ENCODE peak calls at places on chromosome 18, in four cellular contexts. One of them, this sample, is unnamed.

GRCh38 chr18:46759885-46760284 is 3.0 kb upstream of the ST8SIA5 start:
- DNase-seq in lower leg skin: no peak
- DNase-seq in H9: no peak
- DNase-seq in hepatocyte: no peak
- DNase-seq in this sample: no peak

GRCh38 chr18:12008181-12008767 is 27.0 kb downstream of the IMPA2 start:
- DNase-seq in lower leg skin: no peak
- DNase-seq in H9: no peak
- DNase-seq in hepatocyte: peak
- DNase-seq in this sample: no peak

GRCh38 chr18:45686892-45687611 is 36.9 kb upstream of the SLC14A1 start:
- DNase-seq in lower leg skin: no peak
- DNase-seq in H9: no peak
- DNase-seq in hepatocyte: no peak
- DNase-seq in this sample: peak

GRCh38 chr18:42413870-42414269 is 458.8 kb downstream of the PIK3C3 start:
- DNase-seq in lower leg skin: no peak
- DNase-seq in H9: no peak
- DNase-seq in hepatocyte: no peak
- DNase-seq in this sample: no peak

GRCh38 chr18:59957957-59958356 is 58.2 kb downstream of the PMAIP1 start:
- DNase-seq in lower leg skin: peak
- DNase-seq in H9: no peak
- DNase-seq in hepatocyte: peak
- DNase-seq in this sample: peak

GRCh38 chr18:45441110-45441842 is 174.0 kb upstream of the SLC14A2 start:
- DNase-seq in lower leg skin: no peak
- DNase-seq in H9: no peak
- DNase-seq in hepatocyte: no peak
- DNase-seq in this sample: no peak

GRCh38 chr18:58235001-58235436 is 191.0 kb downstream of the NEDD4L start:
- DNase-seq in lower leg skin: no peak
- DNase-seq in H9: no peak
- DNase-seq in hepatocyte: peak
- DNase-seq in this sample: no peak

GRCh38 chr18:79533146-79533545 is 137.4 kb downstream of the NFATC1 start:
- DNase-seq in lower leg skin: no peak
- DNase-seq in H9: no peak
- DNase-seq in hepatocyte: no peak
- DNase-seq in this sample: peak

GRCh38 chr18:79493211-79493800 is 97.6 kb downstream of the NFATC1 start:
- DNase-seq in lower leg skin: no peak
- DNase-seq in H9: no peak
- DNase-seq in hepatocyte: no peak
- DNase-seq in this sample: peak

GRCh38 chr18:63161728-63162195 is 157.8 kb downstream of the BCL2 start:
- DNase-seq in lower leg skin: peak
- DNase-seq in H9: no peak
- DNase-seq in hepatocyte: peak
- DNase-seq in this sample: no peak

GRCh38 chr18:9765505-9765904 is 57.4 kb downstream of the RAB31 start:
- DNase-seq in lower leg skin: no peak
- DNase-seq in H9: no peak
- DNase-seq in hepatocyte: peak
- DNase-seq in this sample: no peak

GRCh38 chr18:5662586-5663090 is 118.8 kb upstream of the EPB41L3 start:
- DNase-seq in lower leg skin: no peak
- DNase-seq in H9: no peak
- DNase-seq in hepatocyte: no peak
- DNase-seq in this sample: no peak

GRCh38 chr18:32469190-32469611 is 1.5 kb downstream of the GAREM1 start:
- DNase-seq in lower leg skin: no peak
- DNase-seq in H9: no peak
- DNase-seq in hepatocyte: peak
- DNase-seq in this sample: peak

GRCh38 chr18:45166341-45167108 is 448.8 kb upstream of the SLC14A2 start:
- DNase-seq in lower leg skin: no peak
- DNase-seq in H9: no peak
- DNase-seq in hepatocyte: peak
- DNase-seq in this sample: no peak

GRCh38 chr18:13915391-13915790 is at the start of gene MC2R:
- DNase-seq in lower leg skin: no peak
- DNase-seq in H9: no peak
- DNase-seq in hepatocyte: no peak
- DNase-seq in this sample: no peak

GRCh38 chr18:74631242-74632087 is 33.8 kb downstream of the ZNF407 start:
- DNase-seq in lower leg skin: no peak
- DNase-seq in H9: no peak
- DNase-seq in hepatocyte: no peak
- DNase-seq in this sample: no peak

GRCh38 chr18:55869965-55870585 is 282.1 kb upstream of the TCF4 start:
- DNase-seq in lower leg skin: peak
- DNase-seq in H9: no peak
- DNase-seq in hepatocyte: no peak
- DNase-seq in this sample: no peak

GRCh38 chr18:61797691-61798590 is 94.9 kb downstream of the RNF152 start:
- DNase-seq in lower leg skin: no peak
- DNase-seq in H9: no peak
- DNase-seq in hepatocyte: no peak
- DNase-seq in this sample: no peak

GRCh38 chr18:63741769-63742168 is 33.4 kb upstream of the SERPINB7 start:
- DNase-seq in lower leg skin: no peak
- DNase-seq in H9: no peak
- DNase-seq in hepatocyte: no peak
- DNase-seq in this sample: no peak

GRCh38 chr18:27656167-27656778 is 471.2 kb upstream of the CHST9 start:
- DNase-seq in lower leg skin: no peak
- DNase-seq in H9: no peak
- DNase-seq in hepatocyte: no peak
- DNase-seq in this sample: no peak

GRCh38 chr18:29172151-29173015 is 995.5 kb upstream of the CDH2 start:
- DNase-seq in lower leg skin: no peak
- DNase-seq in H9: no peak
- DNase-seq in hepatocyte: no peak
- DNase-seq in this sample: no peak

GRCh38 chr18:66196805-66197204 is 407.1 kb downstream of the CDH19 start:
- DNase-seq in lower leg skin: no peak
- DNase-seq in H9: no peak
- DNase-seq in hepatocyte: no peak
- DNase-seq in this sample: no peak

GRCh38 chr18:22703883-22704626 is 229.1 kb upstream of the RBBP8 start:
- DNase-seq in lower leg skin: no peak
- DNase-seq in H9: no peak
- DNase-seq in hepatocyte: peak
- DNase-seq in this sample: no peak

GRCh38 chr18:58355243-58355642 is 273.6 kb downstream of the ALPK2 start:
- DNase-seq in lower leg skin: no peak
- DNase-seq in H9: no peak
- DNase-seq in hepatocyte: no peak
- DNase-seq in this sample: no peak

GRCh38 chr18:49332679-49333078 is 127.8 kb downstream of the DYM start:
- DNase-seq in lower leg skin: no peak
- DNase-seq in H9: no peak
- DNase-seq in hepatocyte: no peak
- DNase-seq in this sample: no peak

GRCh38 chr18:49340446-49340845 is 120.0 kb downstream of the DYM start:
- DNase-seq in lower leg skin: no peak
- DNase-seq in H9: no peak
- DNase-seq in hepatocyte: no peak
- DNase-seq in this sample: no peak

GRCh38 chr18:49339146-49339545 is 121.3 kb downstream of the DYM start:
- DNase-seq in lower leg skin: no peak
- DNase-seq in H9: no peak
- DNase-seq in hepatocyte: no peak
- DNase-seq in this sample: no peak

DNA sequence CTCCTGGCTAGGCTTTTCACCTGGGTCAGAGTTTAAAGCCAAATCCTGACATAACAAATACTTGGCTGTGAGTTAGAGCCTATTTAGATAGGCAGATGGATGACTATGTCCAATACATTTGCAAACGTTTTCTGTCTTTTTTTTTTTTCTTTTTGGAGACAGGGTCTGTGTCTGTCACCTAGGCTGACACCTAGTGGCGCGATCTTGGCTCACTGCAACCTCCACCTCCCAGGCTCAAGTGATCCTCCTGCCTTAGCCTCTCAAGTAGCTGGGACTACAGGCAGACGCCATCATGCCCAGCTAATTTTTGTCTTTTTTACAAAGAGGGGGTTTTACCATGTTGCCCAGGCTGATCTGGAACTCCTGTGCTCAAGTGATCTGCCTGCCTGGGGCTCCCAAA is 124.8 kb downstream of the DYM start:
- DNase-seq in lower leg skin: no peak
- DNase-seq in H9: no peak
- DNase-seq in hepatocyte: no peak
- DNase-seq in this sample: peak
- TF ChIP-seq CTCF in lower leg skin: no peak
- TF ChIP-seq CTCF in H9: peak
- TF ChIP-seq CTCF in hepatocyte: peak
- TF ChIP-seq CTCF in this sample: no peak

DNA sequence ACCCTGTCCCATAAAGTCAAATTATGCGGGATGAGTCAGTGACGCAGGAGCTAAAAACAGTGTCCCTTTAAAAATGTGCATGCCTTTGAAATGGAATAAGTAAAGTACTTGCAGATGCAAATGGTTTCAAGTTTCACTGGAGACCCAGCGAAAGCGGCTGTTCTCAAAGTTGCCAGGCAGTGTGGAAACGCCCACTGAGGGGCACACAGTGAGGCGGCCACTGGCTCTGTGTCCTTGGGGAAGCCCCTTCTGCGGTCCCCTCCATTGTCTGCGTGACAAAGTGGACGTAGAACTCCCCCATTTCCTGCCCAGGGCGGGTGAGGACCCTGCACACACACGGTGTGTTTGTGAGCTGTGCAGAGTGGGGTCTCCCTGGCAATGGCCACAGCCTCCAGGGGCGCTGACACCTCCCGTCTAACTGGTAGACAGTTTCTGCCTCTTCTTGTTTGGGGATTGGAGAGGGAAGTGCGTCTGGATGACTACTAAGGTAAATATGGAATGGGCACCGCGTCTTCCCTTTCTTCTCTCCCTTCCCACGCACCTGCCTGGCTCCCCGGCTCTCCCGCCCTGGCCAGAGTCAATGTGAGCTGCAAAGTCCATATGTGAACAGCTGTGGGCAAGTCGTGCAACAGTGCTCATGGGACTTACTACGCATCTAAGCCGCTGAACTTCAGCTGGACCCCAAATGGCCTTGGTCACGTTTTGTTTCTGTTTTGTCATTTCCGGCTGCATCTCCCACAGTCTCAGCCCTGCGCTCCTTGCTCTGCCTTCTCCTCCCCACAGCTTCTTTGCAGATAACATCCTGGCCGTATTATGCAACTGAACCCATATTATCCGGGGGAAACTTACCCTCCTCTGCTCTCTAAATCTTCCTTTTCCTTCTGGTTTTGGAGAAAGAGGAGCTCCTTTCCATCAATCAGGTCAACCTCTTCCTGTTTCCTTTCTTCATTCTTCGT is 33.7 kb upstream of the ZNF516 start:
- DNase-seq in lower leg skin: no peak
- DNase-seq in H9: no peak
- DNase-seq in hepatocyte: peak
- DNase-seq in this sample: peak
- TF ChIP-seq CTCF in lower leg skin: no peak
- TF ChIP-seq CTCF in H9: peak
- TF ChIP-seq CTCF in hepatocyte: peak
- TF ChIP-seq CTCF in this sample: no peak

DNA sequence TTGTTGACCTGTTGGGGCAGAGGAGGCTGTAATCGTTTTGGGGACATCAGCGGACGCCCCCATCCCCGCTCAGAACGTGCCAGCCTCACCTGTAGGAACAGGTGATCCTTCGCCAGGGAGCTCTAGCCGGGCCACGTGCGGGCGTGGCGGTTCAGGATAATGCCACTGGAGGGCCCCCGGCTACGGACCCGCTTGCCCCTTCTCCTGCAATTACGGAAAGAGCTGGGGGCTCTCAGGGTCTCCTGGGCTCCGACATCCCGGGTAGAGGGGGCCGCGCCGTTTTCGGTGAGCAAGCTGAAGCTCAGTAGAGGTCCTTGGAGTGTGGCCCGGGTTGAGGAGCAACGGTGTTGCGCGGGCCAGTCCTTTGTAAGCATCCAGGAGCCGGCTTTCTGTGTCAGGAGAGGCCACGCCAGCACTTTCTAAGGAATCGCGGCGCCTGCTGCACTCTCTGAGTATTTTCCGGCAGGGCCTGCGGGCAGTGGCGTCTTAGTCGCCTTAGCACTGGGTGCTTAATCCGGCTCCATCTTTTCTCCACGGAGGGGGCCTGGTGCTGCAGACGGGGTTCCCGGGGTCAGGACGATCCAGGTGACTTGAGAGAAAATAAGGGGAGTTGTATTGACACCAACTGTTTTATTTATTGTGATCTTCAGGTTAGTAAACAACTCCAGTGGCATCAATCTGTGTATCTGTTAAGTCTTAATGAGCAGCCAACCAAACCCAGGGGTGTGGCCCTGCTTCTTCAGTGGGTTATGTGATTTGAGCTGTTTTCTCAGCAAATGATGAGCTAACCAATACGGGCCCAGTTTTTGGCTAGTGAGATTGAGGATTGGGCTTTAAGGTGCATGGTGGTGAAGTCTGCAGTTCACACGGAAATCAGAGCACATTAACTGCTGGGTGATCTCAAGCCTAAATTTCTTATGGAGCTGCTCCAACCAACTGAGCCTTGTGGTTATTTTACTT is 1.9 kb downstream of the MTCL1 start:
- DNase-seq in lower leg skin: peak
- DNase-seq in H9: peak
- DNase-seq in hepatocyte: peak
- DNase-seq in this sample: peak
- TF ChIP-seq CTCF in lower leg skin: no peak
- TF ChIP-seq CTCF in H9: peak
- TF ChIP-seq CTCF in hepatocyte: peak
- TF ChIP-seq CTCF in this sample: no peak

GRCh38 chr18:35123811-35124210 is 82.6 kb downstream of the MAPRE2 start:
- DNase-seq in lower leg skin: no peak
- DNase-seq in H9: no peak
- DNase-seq in hepatocyte: no peak
- DNase-seq in this sample: no peak

GRCh38 chr18:35130236-35130635 is 89.0 kb downstream of the MAPRE2 start:
- DNase-seq in lower leg skin: no peak
- DNase-seq in H9: no peak
- DNase-seq in hepatocyte: no peak
- DNase-seq in this sample: no peak

GRCh38 chr18:35128675-35129074 is 87.5 kb downstream of the MAPRE2 start:
- DNase-seq in lower leg skin: no peak
- DNase-seq in H9: no peak
- DNase-seq in hepatocyte: no peak
- DNase-seq in this sample: no peak

GRCh38 chr18:35131387-35132283 is 90.4 kb downstream of the MAPRE2 start:
- DNase-seq in lower leg skin: no peak
- DNase-seq in H9: no peak
- DNase-seq in hepatocyte: no peak
- DNase-seq in this sample: no peak

DNA sequence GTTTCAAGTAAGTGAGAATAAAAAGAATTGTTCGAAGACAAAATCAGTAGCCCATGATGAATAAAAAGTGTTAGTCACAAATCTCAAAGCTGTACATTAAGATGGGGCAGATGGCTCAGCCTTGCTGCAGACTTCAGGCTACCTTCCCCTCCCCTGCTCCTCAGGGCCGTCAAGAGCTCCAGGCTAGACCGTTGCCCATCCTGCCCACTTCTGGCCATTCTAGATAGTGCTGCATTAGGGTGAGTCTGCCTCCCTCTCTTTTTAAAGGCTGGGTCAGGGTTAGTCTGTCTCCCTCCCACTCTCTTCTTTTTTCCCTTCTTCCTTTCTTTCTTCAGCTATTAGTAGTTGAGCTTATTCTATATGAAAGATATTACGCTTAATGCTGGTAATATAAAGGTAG is 86.0 kb downstream of the MAPRE2 start:
- DNase-seq in lower leg skin: no peak
- DNase-seq in H9: peak
- DNase-seq in hepatocyte: no peak
- DNase-seq in this sample: peak
- TF ChIP-seq CTCF in lower leg skin: no peak
- TF ChIP-seq CTCF in H9: peak
- TF ChIP-seq CTCF in hepatocyte: no peak
- TF ChIP-seq CTCF in this sample: no peak

This sample was measured in glutamatergic neuron.